ENCODE peak calls at places on chromosomes 11 and 22, in five cellular contexts. One of them, this sample, is unnamed.

GRCh38 chr11:118437046-118437735 is 899 bp downstream of the KMT2A start:
- DNase-seq in IMR-90: peak
- DNase-seq in neuronal stem cell: peak
- DNase-seq in mesenchymal stem cell: peak
- DNase-seq in H1: peak
- DNase-seq in this sample: peak

GRCh38 chr11:78371221-78371899 is 46.3 kb downstream of the GAB2 start:
- DNase-seq in IMR-90: no peak
- DNase-seq in neuronal stem cell: no peak
- DNase-seq in mesenchymal stem cell: no peak
- DNase-seq in H1: no peak
- DNase-seq in this sample: no peak

GRCh38 chr11:102488208-102488607 is 35.6 kb upstream of the TMEM123 start:
- DNase-seq in IMR-90: no peak
- DNase-seq in neuronal stem cell: no peak
- DNase-seq in mesenchymal stem cell: no peak
- DNase-seq in H1: no peak
- DNase-seq in this sample: no peak

GRCh38 chr22:39839198-39839597 is 54.4 kb downstream of the ENTHD1 start:
- DNase-seq in IMR-90: no peak
- DNase-seq in neuronal stem cell: no peak
- DNase-seq in mesenchymal stem cell: no peak
- DNase-seq in H1: no peak
- DNase-seq in this sample: no peak

GRCh38 chr11:130002352-130002845 is at the start of gene PRDM10:
- DNase-seq in IMR-90: peak
- DNase-seq in neuronal stem cell: peak
- DNase-seq in mesenchymal stem cell: peak
- DNase-seq in H1: peak
- DNase-seq in this sample: peak

GRCh38 chr11:66789097-66789890 is 53.9 kb upstream of the RCE1 start:
- DNase-seq in IMR-90: peak
- DNase-seq in neuronal stem cell: no peak
- DNase-seq in mesenchymal stem cell: peak
- DNase-seq in H1: no peak
- DNase-seq in this sample: no peak

GRCh38 chr22:23178512-23179254 is 1.6 kb upstream of the BCR start:
- DNase-seq in IMR-90: peak
- DNase-seq in neuronal stem cell: no peak
- DNase-seq in mesenchymal stem cell: peak
- DNase-seq in H1: peak
- DNase-seq in this sample: peak

GRCh38 chr22:46047841-46048595 is 71.1 kb upstream of the WNT7B start:
- DNase-seq in IMR-90: no peak
- DNase-seq in neuronal stem cell: no peak
- DNase-seq in mesenchymal stem cell: no peak
- DNase-seq in H1: no peak
- DNase-seq in this sample: no peak

GRCh38 chr11:21820176-21820575 is 372.7 kb upstream of the ANO5 start:
- DNase-seq in IMR-90: no peak
- DNase-seq in neuronal stem cell: no peak
- DNase-seq in mesenchymal stem cell: no peak
- DNase-seq in H1: no peak
- DNase-seq in this sample: no peak

GRCh38 chr22:27751277-27752070 is 50.1 kb downstream of the MN1 start:
- DNase-seq in IMR-90: no peak
- DNase-seq in neuronal stem cell: no peak
- DNase-seq in mesenchymal stem cell: no peak
- DNase-seq in H1: no peak
- DNase-seq in this sample: no peak

GRCh38 chr22:45335021-45335818 is 25.5 kb downstream of the FAM118A start:
- DNase-seq in IMR-90: no peak
- DNase-seq in neuronal stem cell: no peak
- DNase-seq in mesenchymal stem cell: no peak
- DNase-seq in H1: peak
- DNase-seq in this sample: no peak

GRCh38 chr11:2751523-2752203 is 51.9 kb upstream of the KCNQ1OT1 start:
- DNase-seq in IMR-90: no peak
- DNase-seq in neuronal stem cell: no peak
- DNase-seq in mesenchymal stem cell: no peak
- DNase-seq in H1: no peak
- DNase-seq in this sample: no peak

GRCh38 chr11:74417379-74417804 is 19.2 kb upstream of the PGM2L1 start:
- DNase-seq in IMR-90: peak
- DNase-seq in neuronal stem cell: no peak
- DNase-seq in mesenchymal stem cell: peak
- DNase-seq in H1: no peak
- DNase-seq in this sample: peak

GRCh38 chr11:23404225-23405160 is 544.2 kb upstream of the CCDC179 start:
- DNase-seq in IMR-90: no peak
- DNase-seq in neuronal stem cell: no peak
- DNase-seq in mesenchymal stem cell: no peak
- DNase-seq in H1: no peak
- DNase-seq in this sample: no peak

GRCh38 chr11:99257131-99257530 is 236.4 kb downstream of the CNTN5 start:
- DNase-seq in IMR-90: no peak
- DNase-seq in neuronal stem cell: no peak
- DNase-seq in mesenchymal stem cell: peak
- DNase-seq in H1: no peak
- DNase-seq in this sample: no peak

GRCh38 chr11:11572386-11572785 is 49.4 kb downstream of the GALNT18 start:
- DNase-seq in IMR-90: peak
- DNase-seq in neuronal stem cell: no peak
- DNase-seq in mesenchymal stem cell: no peak
- DNase-seq in H1: no peak
- DNase-seq in this sample: no peak

GRCh38 chr11:117366875-117367274 is 39.2 kb downstream of the CEP164 start:
- DNase-seq in IMR-90: no peak
- DNase-seq in neuronal stem cell: no peak
- DNase-seq in mesenchymal stem cell: no peak
- DNase-seq in H1: no peak
- DNase-seq in this sample: no peak

GRCh38 chr11:94193288-94193687 is 64.6 kb downstream of the PANX1 start:
- DNase-seq in IMR-90: peak
- DNase-seq in neuronal stem cell: no peak
- DNase-seq in mesenchymal stem cell: no peak
- DNase-seq in H1: no peak
- DNase-seq in this sample: no peak

GRCh38 chr11:11808992-11809583 is 32.7 kb upstream of the USP47 start:
- DNase-seq in IMR-90: no peak
- DNase-seq in neuronal stem cell: no peak
- DNase-seq in mesenchymal stem cell: no peak
- DNase-seq in H1: no peak
- DNase-seq in this sample: no peak

GRCh38 chr11:11993814-11994213 is 14.6 kb downstream of the DKK3 start:
- DNase-seq in IMR-90: peak
- DNase-seq in neuronal stem cell: no peak
- DNase-seq in mesenchymal stem cell: peak
- DNase-seq in H1: no peak
- DNase-seq in this sample: peak

GRCh38 chr11:64186205-64187165 is 514 bp downstream of the STIP1 start:
- DNase-seq in IMR-90: peak
- DNase-seq in neuronal stem cell: no peak
- DNase-seq in mesenchymal stem cell: peak
- DNase-seq in H1: no peak
- DNase-seq in this sample: no peak

GRCh38 chr11:128373011-128373410 is 214.3 kb downstream of the ETS1 start:
- DNase-seq in IMR-90: peak
- DNase-seq in neuronal stem cell: no peak
- DNase-seq in mesenchymal stem cell: no peak
- DNase-seq in H1: no peak
- DNase-seq in this sample: no peak

GRCh38 chr11:128365044-128365443 is 222.3 kb downstream of the ETS1 start:
- DNase-seq in IMR-90: peak
- DNase-seq in neuronal stem cell: peak
- DNase-seq in mesenchymal stem cell: peak
- DNase-seq in H1: no peak
- DNase-seq in this sample: peak

GRCh38 chr11:128367573-128367972 is 219.8 kb downstream of the ETS1 start:
- DNase-seq in IMR-90: no peak
- DNase-seq in neuronal stem cell: no peak
- DNase-seq in mesenchymal stem cell: no peak
- DNase-seq in H1: no peak
- DNase-seq in this sample: no peak
- H3K4me3 ChIP-seq in IMR-90: no peak
- H3K4me3 ChIP-seq in neuronal stem cell: no peak
- H3K4me3 ChIP-seq in mesenchymal stem cell: no peak
- H3K4me3 ChIP-seq in H1: no peak
- H3K4me3 ChIP-seq in this sample: no peak

DNA sequence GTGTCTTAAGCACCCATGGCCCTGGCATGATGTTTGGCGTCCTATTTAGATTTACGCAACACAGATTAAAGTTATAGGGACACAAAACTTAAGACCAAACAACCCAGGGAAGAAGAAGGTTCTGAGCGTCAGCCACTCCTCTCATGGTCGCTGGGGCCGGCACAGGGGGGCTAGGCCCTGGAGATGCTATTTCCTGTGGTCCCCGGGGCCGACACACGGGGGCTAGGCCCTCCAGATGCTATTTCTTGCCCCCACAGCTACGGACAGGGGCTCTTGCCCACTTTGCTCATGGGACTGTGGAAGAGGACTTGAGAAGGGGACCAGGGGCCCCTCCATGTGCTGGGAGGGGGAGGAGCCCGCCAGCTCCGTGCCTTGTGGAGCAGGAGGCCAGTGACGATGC is 711.2 kb downstream of the BRD1 start:
- DNase-seq in IMR-90: no peak
- DNase-seq in neuronal stem cell: no peak
- DNase-seq in mesenchymal stem cell: no peak
- DNase-seq in H1: no peak
- DNase-seq in this sample: no peak
- H3K4ac ChIP-seq in IMR-90: no peak
- H3K4ac ChIP-seq in neuronal stem cell: no peak
- H3K4ac ChIP-seq in mesenchymal stem cell: no peak
- H3K4ac ChIP-seq in H1: no peak
- H3K4ac ChIP-seq in this sample: no peak

DNA sequence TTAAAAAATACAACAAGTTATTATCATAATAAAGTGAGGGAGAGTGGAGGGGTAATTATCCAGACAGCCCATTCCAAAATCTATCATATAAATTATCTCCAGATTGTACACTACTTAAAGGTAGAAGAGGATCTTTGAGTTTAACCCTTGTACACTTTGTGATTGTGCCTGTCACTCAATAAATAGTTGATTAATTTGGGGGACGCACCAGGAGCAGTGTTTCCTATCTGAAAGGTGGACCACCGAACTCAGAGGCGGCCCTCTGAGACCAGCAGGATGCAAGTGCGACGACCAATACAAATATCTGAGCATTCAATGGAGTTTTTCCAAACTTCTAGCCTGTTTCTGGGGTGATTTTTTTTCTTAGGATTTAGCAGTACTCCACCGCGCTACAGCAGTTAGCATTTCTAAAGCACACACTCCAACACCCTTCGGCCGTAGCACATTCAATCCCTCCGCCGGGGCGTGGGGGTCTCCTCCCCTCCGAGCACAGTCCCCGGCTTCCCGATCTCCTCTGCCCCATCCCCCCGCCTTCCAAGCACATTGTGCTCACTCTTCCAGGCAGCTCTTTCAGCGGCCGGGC is 1.0 kb upstream of the CECR2 start:
- DNase-seq in IMR-90: no peak
- DNase-seq in neuronal stem cell: no peak
- DNase-seq in mesenchymal stem cell: no peak
- DNase-seq in H1: no peak
- DNase-seq in this sample: no peak
- H3K14ac ChIP-seq in IMR-90: no peak
- H3K14ac ChIP-seq in neuronal stem cell: no peak
- H3K14ac ChIP-seq in mesenchymal stem cell: no peak
- H3K14ac ChIP-seq in H1: no peak
- H3K14ac ChIP-seq in this sample: no peak

GRCh38 chr22:31161386-31161785 is 1.4 kb downstream of the RNF185 start:
- DNase-seq in IMR-90: no peak
- DNase-seq in neuronal stem cell: no peak
- DNase-seq in mesenchymal stem cell: no peak
- DNase-seq in H1: no peak
- DNase-seq in this sample: no peak

GRCh38 chr22:31160328-31160978 is 471 bp downstream of the RNF185 start:
- DNase-seq in IMR-90: peak
- DNase-seq in neuronal stem cell: no peak
- DNase-seq in mesenchymal stem cell: peak
- DNase-seq in H1: peak
- DNase-seq in this sample: no peak

GRCh38 chr22:31162015-31162765 is 2.2 kb downstream of the RNF185 start:
- DNase-seq in IMR-90: no peak
- DNase-seq in neuronal stem cell: no peak
- DNase-seq in mesenchymal stem cell: peak
- DNase-seq in H1: no peak
- DNase-seq in this sample: no peak
- H3K4me3 ChIP-seq in IMR-90: no peak
- H3K4me3 ChIP-seq in neuronal stem cell: no peak
- H3K4me3 ChIP-seq in mesenchymal stem cell: peak
- H3K4me3 ChIP-seq in H1: no peak
- H3K4me3 ChIP-seq in this sample: no peak

GRCh38 chr11:65487467-65488272 is 11.2 kb upstream of the MALAT1 start:
- DNase-seq in IMR-90: peak
- DNase-seq in neuronal stem cell: peak
- DNase-seq in mesenchymal stem cell: peak
- DNase-seq in H1: peak
- DNase-seq in this sample: peak

GRCh38 chr11:65486570-65487466 is 12.0 kb upstream of the MALAT1 start:
- DNase-seq in IMR-90: no peak
- DNase-seq in neuronal stem cell: no peak
- DNase-seq in mesenchymal stem cell: no peak
- DNase-seq in H1: no peak
- DNase-seq in this sample: peak

GRCh38 chr11:65489061-65489705 is 9.7 kb upstream of the MALAT1 start:
- DNase-seq in IMR-90: peak
- DNase-seq in neuronal stem cell: peak
- DNase-seq in mesenchymal stem cell: peak
- DNase-seq in H1: peak
- DNase-seq in this sample: peak

GRCh38 chr11:65488273-65489058 is 10.4 kb upstream of the MALAT1 start:
- DNase-seq in IMR-90: peak
- DNase-seq in neuronal stem cell: no peak
- DNase-seq in mesenchymal stem cell: peak
- DNase-seq in H1: no peak
- DNase-seq in this sample: no peak

DNA sequence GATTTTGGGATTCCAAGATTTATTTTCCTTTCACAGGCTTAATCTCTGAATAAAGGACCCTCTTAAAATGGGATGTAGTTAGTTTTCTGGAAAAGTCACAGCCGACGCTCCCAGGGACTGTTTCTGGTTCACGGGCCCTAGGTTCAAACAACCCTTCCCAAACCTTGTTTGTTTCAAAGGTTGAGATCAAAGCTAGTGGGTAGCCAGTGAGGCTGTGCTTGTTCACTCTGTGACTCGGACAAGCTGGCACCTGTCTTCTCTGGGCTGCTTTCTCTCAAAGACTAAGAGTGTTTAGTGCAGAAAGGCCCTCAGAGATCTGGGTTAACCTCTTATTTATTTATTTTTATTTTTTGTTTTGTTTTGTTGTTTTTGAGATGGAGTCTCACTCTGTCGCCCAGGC is 13.0 kb upstream of the MALAT1 start:
- DNase-seq in IMR-90: no peak
- DNase-seq in neuronal stem cell: no peak
- DNase-seq in mesenchymal stem cell: no peak
- DNase-seq in H1: no peak
- DNase-seq in this sample: no peak
- H3K4ac ChIP-seq in IMR-90: peak
- H3K4ac ChIP-seq in neuronal stem cell: no peak
- H3K4ac ChIP-seq in mesenchymal stem cell: no peak
- H3K4ac ChIP-seq in H1: peak
- H3K4ac ChIP-seq in this sample: peak

This sample was measured in trophoblast cell.